ENCODE peak calls at places on chromosomes 12 and 14, in six cellular contexts. O is IMR-90; W is CD8-positive, alpha-beta T cell; M is body of pancreas; X is A549; A is left lung. T is an unnamed sample. For H3K9me3, the result is how much of the 10 kb centered on the place peaks cover.

GRCh38 chr14:96082420-96083300 is 43.5 kb downstream of the C14orf132 start:
- DNase-seq in X (no peak), M (no peak), W (no peak), A (peak), O (no peak), T (no peak)

GRCh38 chr12:6226002-6226700 is 26.0 kb downstream of the CD9 start:
- DNase-seq in X (no peak), O (peak), M (peak), W (no peak), A (peak), T (no peak)

GRCh38 chr14:61387076-61387475 is 65.7 kb downstream of the PRKCH start:
- DNase-seq in A (no peak), O (no peak), W (no peak), X (no peak), M (no peak), T (no peak)

GRCh38 chr12:29428630-29429029 is 47.7 kb upstream of the ERGIC2 start:
- DNase-seq in O (peak), W (no peak), A (no peak), X (peak), M (peak), T (no peak)

GRCh38 chr14:95424533-95424932 is 91.9 kb downstream of the SYNE3 start:
- DNase-seq in X (no peak), M (peak), W (no peak), O (peak), A (no peak), T (no peak)

GRCh38 chr14:61476105-61476736 is 154.8 kb downstream of the PRKCH start:
- DNase-seq in X (no peak), W (no peak), M (no peak), O (no peak), A (no peak), T (no peak)

GRCh38 chr12:28780096-28780495 is 369.0 kb upstream of the FAR2 start:
- DNase-seq in M (no peak), X (peak), A (no peak), O (peak), W (no peak), T (no peak)

GRCh38 chr14:89902876-89903275 is 51.7 kb downstream of the EFCAB11 start:
- DNase-seq in M (no peak), X (no peak), O (no peak), A (no peak), W (no peak), T (no peak)

GRCh38 chr12:111248981-111249380 is 119.9 kb downstream of the PHETA1 start:
- DNase-seq in A (no peak), X (no peak), O (no peak), M (no peak), W (no peak), T (no peak)

GRCh38 chr12:62006076-62006732 is 254.0 kb upstream of the USP15 start:
- DNase-seq in W (no peak), A (no peak), X (peak), M (peak), O (peak), T (no peak)

GRCh38 chr12:55067701-55068100 is 47.9 kb downstream of the NEUROD4 start:
- DNase-seq in X (no peak), O (no peak), W (no peak), M (no peak), A (no peak), T (no peak)

GRCh38 chr12:12403264-12404248 is 46.7 kb downstream of the BORCS5 start:
- DNase-seq in X (peak), W (no peak), M (peak), O (no peak), A (no peak), T (no peak)

GRCh38 chr14:49641697-49642129 is 6.7 kb upstream of the DNAAF2 start:
- DNase-seq in W (no peak), A (no peak), O (peak), X (no peak), M (peak), T (no peak)

GRCh38 chr14:36313206-36313605 is 7.2 kb downstream of the MBIP start:
- DNase-seq in O (no peak), W (no peak), X (no peak), M (no peak), A (no peak), T (no peak)

GRCh38 chr12:31578632-31579031 is 12.3 kb downstream of the DENND5B start:
- DNase-seq in M (no peak), O (peak), A (no peak), W (no peak), X (no peak), T (no peak)

GRCh38 chr12:6230321-6231110 is 30.3 kb downstream of the CD9 start:
- DNase-seq in X (no peak), W (peak), A (peak), M (peak), O (no peak), T (peak)

GRCh38 chr14:52703225-52703624 is 3.8 kb upstream of the PSMC6 start:
- DNase-seq in X (peak), O (peak), A (peak), M (peak), W (no peak), T (no peak)

GRCh38 chr12:95790912-95791849 is 617 bp upstream of the NTN4 start:
- DNase-seq in O (peak), W (no peak), X (peak), M (peak), A (no peak), T (peak)

GRCh38 chr12:116126610-116127009 is 150.9 kb downstream of the MED13L start:
- DNase-seq in X (no peak), O (peak), W (no peak), A (no peak), M (no peak), T (no peak)

GRCh38 chr12:24270965-24271364 is 321.5 kb upstream of the SOX5 start:
- DNase-seq in W (no peak), O (no peak), M (no peak), X (no peak), A (no peak), T (no peak)

GRCh38 chr12:59717436-59717835 is 121.6 kb downstream of the SLC16A7 start:
- DNase-seq in W (no peak), A (no peak), M (no peak), X (no peak), O (no peak), T (no peak)

GRCh38 chr14:92121207-92121669 is 268 bp downstream of the NDUFB1 start:
- DNase-seq in O (peak), M (peak), A (peak), W (peak), X (peak), T (no peak)

GRCh38 chr14:65846469-65846868 is 433.9 kb downstream of the FUT8 start:
- DNase-seq in A (no peak), W (no peak), X (no peak), M (no peak), O (no peak), T (no peak)

GRCh38 chr14:56414231-56414630 is 165.4 kb upstream of the TMEM260 start:
- DNase-seq in W (no peak), A (no peak), X (no peak), O (no peak), M (no peak), T (no peak)

GRCh38 chr14:59305231-59305630 is 116.8 kb downstream of the DAAM1 start:
- DNase-seq in M (no peak), A (no peak), O (peak), X (no peak), W (no peak), T (no peak)

GRCh38 chr12:121858662-121859572 is at the start of gene HPD:
- DNase-seq in W (no peak), A (peak), O (peak), X (peak), M (peak), T (no peak)

GRCh38 chr12:63792333-63792732 is 12.6 kb downstream of the RXYLT1 start:
- DNase-seq in O (no peak), W (no peak), X (no peak), M (no peak), A (no peak), T (no peak)

GRCh38 chr14:22502007-22502406 is 87.0 kb downstream of the DAD1 start:
- DNase-seq in X (no peak), A (no peak), W (no peak), O (no peak), M (no peak), T (no peak)

GRCh38 chr12:23049180-23049579 is 424.2 kb downstream of the ETNK1 start:
- DNase-seq in O (peak), X (peak), M (no peak), W (no peak), A (no peak), T (no peak)

GRCh38 chr12:121822393-121823100 is 18.7 kb downstream of the SETD1B start:
- DNase-seq in A (no peak), M (no peak), X (no peak), O (no peak), W (no peak), T (no peak)

GRCh38 chr12:31119531-31120211 is 46.0 kb downstream of the DDX11 start:
- DNase-seq in W (no peak), O (no peak), X (no peak), M (no peak), A (no peak), T (no peak)

GRCh38 chr14:92670177-92670576 is 78.2 kb downstream of the LGMN start:
- DNase-seq in A (no peak), X (peak), M (no peak), W (no peak), O (peak), T (no peak)

GRCh38 chr14:66056268-66056907 is 429.8 kb upstream of the CCDC196 start:
- DNase-seq in M (no peak), W (no peak), X (no peak), O (no peak), A (no peak), T (no peak)

GRCh38 chr14:95515080-95515489 is 1.4 kb downstream of the SYNE3 start:
- DNase-seq in O (no peak), X (no peak), W (no peak), M (no peak), A (no peak), T (no peak)

GRCh38 chr12:110853856-110854255 is 7.1 kb downstream of the CCDC63 start:
- DNase-seq in M (no peak), A (no peak), O (no peak), X (no peak), W (no peak), T (no peak)

GRCh38 chr14:31323419-31323818 is 96.9 kb downstream of the HEATR5A start:
- DNase-seq in A (no peak), M (no peak), W (no peak), O (no peak), X (no peak), T (no peak)

DNA sequence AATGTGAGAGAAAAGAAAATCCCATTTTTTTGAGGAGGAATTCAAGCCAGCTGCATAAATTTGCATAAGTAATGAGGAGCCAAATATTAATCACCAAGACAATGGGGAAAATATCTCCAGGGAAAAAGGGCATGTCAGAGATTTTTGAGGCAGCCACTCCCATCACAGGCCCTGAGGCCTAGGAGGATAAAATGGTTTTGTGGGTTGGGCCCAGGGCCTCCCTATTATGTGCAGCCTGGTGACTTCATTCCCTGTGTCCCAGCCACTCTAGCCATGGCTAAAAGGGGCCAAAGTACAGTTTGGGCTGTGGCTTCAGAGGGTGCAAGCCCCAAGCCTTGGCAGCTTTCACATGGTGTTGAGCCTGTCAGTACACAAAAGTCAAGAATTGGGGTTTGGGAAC is 1051.0 kb upstream of the FOXG1 start:
- DNase-seq in O (no peak), A (no peak), X (no peak), W (no peak), M (no peak), T (no peak)
- H3K9me3 ChIP-seq in O (under half), A (under half), X (under half), W (under half), M (under half), T (under half)

DNA sequence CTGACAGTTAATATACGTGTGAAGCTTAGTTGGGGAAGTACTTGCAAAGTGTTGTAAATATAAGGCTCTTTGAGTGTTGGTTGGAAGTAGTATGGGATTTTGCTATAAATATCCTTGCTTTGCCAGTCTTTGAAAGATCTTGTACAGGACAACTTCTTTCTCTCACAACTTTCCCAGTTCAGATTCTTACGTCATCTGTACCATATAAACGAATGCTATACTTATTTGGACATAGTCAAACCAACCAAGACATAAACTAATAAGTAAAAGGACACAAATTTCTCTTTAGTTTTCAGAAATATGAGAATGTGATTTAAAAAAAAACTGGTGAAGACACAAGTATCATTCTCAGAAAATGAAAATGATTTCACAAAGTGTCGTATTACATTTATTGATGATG is 153.1 kb upstream of the NPAS3 start:
- DNase-seq in W (no peak), A (no peak), O (no peak), X (no peak), M (no peak), T (no peak)
- H3K9me3 ChIP-seq in W (under half), A (under half), O (under half), X (under half), M (under half), T (under half)

GRCh38 chr12:79560165-79560889 is 130.4 kb downstream of the PAWR start:
- DNase-seq in X (no peak), W (no peak), A (no peak), O (no peak), M (no peak), T (no peak)

GRCh38 chr12:79561401-79562132 is 129.2 kb downstream of the PAWR start:
- DNase-seq in M (no peak), W (no peak), O (no peak), A (no peak), X (no peak), T (no peak)

GRCh38 chr12:79557690-79558315 is 133.0 kb downstream of the PAWR start:
- DNase-seq in A (no peak), M (no peak), W (no peak), O (no peak), X (no peak), T (no peak)

GRCh38 chr12:79559591-79559990 is 131.2 kb downstream of the PAWR start:
- DNase-seq in W (no peak), O (peak), A (no peak), X (no peak), M (no peak), T (no peak)

DNA sequence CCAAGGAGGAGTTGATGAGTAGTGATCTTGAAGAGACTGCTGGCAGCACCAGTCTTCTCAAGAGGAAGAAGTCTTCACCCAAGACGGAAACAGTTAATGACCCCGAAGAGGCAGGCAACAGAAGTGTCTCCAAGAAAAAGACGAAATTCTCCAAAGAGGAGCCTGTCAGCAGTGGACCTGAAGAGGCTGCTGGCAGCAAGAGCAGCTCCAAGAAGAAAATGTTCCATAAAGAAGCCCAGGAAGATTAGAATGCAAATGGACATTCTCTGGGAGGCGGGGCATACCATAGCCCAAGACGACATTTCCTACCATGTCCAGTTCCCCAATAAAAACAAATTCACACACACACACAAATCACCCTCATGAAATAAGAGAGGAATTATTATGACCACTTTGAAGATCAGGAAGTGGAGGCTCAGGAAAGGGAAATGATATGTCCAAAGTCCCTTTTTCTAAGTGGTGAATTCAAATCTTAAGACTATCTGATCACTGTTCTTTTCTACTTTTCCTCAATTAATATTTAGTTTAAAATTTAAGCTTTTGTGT is 131.8 kb downstream of the PAWR start:
- DNase-seq in X (no peak), W (no peak), A (no peak), O (no peak), M (no peak), T (no peak)
- H3K9me3 ChIP-seq in X (under half), W (under half), A (under half), O (under half), M (under half), T (under half)

GRCh38 chr14:98120831-98121464 is 1151.0 kb downstream of the BCL11B start:
- DNase-seq in M (no peak), A (no peak), O (no peak), X (no peak), W (no peak), T (no peak)
- H3K9me3 ChIP-seq in M (under half), A (under half), O (under half), X (under half), W (under half), T (under half)

DNA sequence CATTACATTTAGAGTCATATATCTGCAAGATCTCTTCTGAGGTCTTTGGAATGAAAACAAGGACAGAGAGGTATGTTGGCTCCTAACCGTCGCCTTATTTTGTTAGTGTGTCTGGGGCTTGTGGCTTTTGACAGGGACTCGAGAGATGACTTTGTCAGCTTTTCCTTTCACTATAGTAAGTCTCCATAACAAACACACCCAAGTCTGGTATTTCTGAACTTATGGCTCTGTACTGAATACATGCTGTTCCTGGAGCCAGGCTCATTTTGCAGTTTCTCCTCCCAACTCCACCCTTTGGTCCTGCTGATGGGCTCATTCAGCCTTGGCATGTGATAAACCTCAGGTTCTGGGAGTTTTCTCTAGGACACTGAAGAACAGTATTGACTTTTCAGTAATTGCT is 27.7 kb upstream of the TMED10 start:
- DNase-seq in X (no peak), A (no peak), M (no peak), O (no peak), W (no peak), T (no peak)
- H3K9me3 ChIP-seq in X (under half), A (under half), M (under half), O (under half), W (under half), T (under half)

DNA sequence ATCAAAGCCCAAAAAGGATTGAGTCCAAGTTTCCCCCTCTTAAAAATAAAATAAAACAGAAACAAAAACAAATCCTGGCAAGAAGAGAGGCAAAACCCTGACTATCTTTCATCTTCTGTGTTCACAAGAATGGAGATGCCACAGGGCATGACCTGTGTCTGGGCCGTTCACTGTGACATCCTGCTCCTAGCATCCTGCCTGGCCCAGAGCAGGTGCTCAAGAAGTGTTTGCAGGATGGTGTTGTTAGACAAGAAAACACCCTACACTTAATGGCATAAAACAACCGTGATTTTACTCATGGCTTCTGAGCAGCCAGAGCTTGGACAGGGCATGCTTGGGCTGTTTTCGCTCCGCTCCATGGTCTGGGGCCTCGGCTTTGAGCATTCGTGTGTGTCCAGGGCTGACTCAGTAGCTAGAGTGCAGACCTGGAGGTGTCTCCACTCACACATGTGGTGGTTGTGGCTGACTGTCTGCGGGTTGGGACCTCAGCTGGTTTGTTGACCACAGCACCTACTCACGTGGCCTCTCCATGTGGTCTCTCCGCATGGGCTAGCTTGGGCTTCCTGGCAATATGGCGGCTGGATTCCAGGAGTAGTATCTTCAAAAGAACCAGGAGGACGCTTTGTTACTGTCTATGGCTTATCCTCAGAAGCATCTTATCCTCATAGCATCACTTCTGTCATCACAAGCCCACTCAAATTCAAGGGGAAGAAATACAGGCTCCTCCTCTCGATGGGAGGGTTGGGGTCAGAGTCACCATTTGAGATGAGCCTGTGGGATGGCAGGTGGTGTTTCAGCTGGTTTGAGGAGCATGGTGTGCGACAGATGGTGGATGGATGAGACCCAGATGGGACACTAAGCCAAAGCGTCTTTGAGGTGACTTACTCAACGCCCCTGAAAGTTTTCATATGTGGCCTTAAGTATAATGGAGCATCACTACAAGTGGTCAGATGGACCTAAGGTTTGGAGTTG is 33.2 kb upstream of the FZD10 start:
- DNase-seq in A (no peak), M (no peak), W (no peak), X (no peak), O (no peak), T (no peak)
- H3K9me3 ChIP-seq in A (under half), M (under half), W (under half), X (under half), O (half or more), T (under half)